ENCODE peak calls at places on chromosomes 7 and 10, in seven cellular contexts. T, B, G, W, S, U and A are unnamed samples.

GRCh38 chr7:25803117-25803887 is 348.7 kb upstream of the NFE2L3 start:
- DNase-seq in W (no peak), U (no peak), S (no peak), B (no peak), T (no peak), G (no peak), A (no peak)

GRCh38 chr7:121480058-121480457 is 84.0 kb upstream of the FAM3C start:
- DNase-seq in G (no peak), S (no peak), T (peak; percentile 33), W (no peak), U (peak; percentile 98), B (no peak), A (no peak)

GRCh38 chr7:17646181-17646956 is 293.9 kb downstream of the SNX13 start:
- DNase-seq in S (peak; percentile 75), B (peak; percentile 26), U (peak; percentile 75), T (peak; percentile 45), G (peak; percentile 38), W (peak; percentile 59), A (no peak)

GRCh38 chr7:1924185-1924817 is 254.2 kb downstream of the ELFN1 start:
- DNase-seq in G (no peak), W (no peak), U (no peak), B (no peak), T (no peak), S (peak; percentile 65), A (no peak)

GRCh38 chr10:91190388-91190870 is 30.0 kb upstream of the PCGF5 start:
- DNase-seq in G (no peak), T (peak; percentile 28), S (peak; percentile 81), B (no peak), U (no peak), W (no peak), A (no peak)

GRCh38 chr10:31083765-31084184 is 52.1 kb upstream of the ZNF438 start:
- DNase-seq in W (peak; percentile 75), T (peak; percentile 76), U (peak; percentile 74), B (peak; percentile 37), S (peak; percentile 76), G (peak; percentile 59), A (no peak)

GRCh38 chr7:22996470-22996869 is 17.5 kb downstream of the HYCC1 start:
- DNase-seq in T (no peak), B (no peak), G (no peak), U (no peak), W (no peak), S (peak; percentile 52), A (no peak)

GRCh38 chr10:107576746-107577145 is 412.2 kb upstream of the SORCS1 start:
- DNase-seq in G (no peak), S (no peak), U (no peak), T (peak; percentile 4), B (peak; percentile 5), W (no peak), A (no peak)

GRCh38 chr7:129610709-129611245 is 743 bp upstream of the NRF1 start:
- DNase-seq in S (no peak), B (no peak), G (no peak), W (peak; percentile 24), U (no peak), T (no peak), A (no peak)

GRCh38 chr7:158824028-158824427 is 5.3 kb downstream of the ESYT2 start:
- DNase-seq in T (no peak), G (no peak), B (no peak), W (no peak), U (no peak), S (peak; percentile 38), A (peak; percentile 54)

GRCh38 chr7:90655566-90655965 is 59.4 kb downstream of the CDK14 start:
- DNase-seq in G (no peak), B (peak; percentile 9), W (no peak), U (peak; percentile 42), T (peak; percentile 90), S (peak; percentile 88), A (no peak)

GRCh38 chr10:119396709-119397071 is 145.8 kb downstream of the RGS10 start:
- DNase-seq in U (no peak), B (no peak), W (no peak), S (no peak), G (no peak), T (no peak), A (no peak)

GRCh38 chr7:121562274-121562673 is 166.2 kb upstream of the FAM3C start:
- DNase-seq in B (no peak), G (no peak), T (peak; percentile 76), W (peak; percentile 92), S (peak; percentile 51), U (no peak), A (no peak)

GRCh38 chr10:132884691-132885271 is 57.6 kb downstream of the CFAP46 start:
- DNase-seq in S (no peak), T (no peak), B (no peak), W (no peak), G (no peak), U (no peak), A (no peak)

GRCh38 chr7:155815332-155816191 is 3.3 kb upstream of the SHH start:
- DNase-seq in G (peak; percentile 58), W (peak; percentile 80), S (peak; percentile 61), T (peak; percentile 45), U (peak; percentile 78), B (peak; percentile 75), A (no peak)

GRCh38 chr7:36625247-36625646 is 99.0 kb downstream of the AOAH start:
- DNase-seq in B (no peak), U (no peak), W (no peak), G (peak; percentile 33), S (no peak), T (no peak), A (no peak)

GRCh38 chr7:2757361-2757903 is 69.4 kb downstream of the AMZ1 start:
- DNase-seq in W (peak; percentile 76), G (no peak), T (peak; percentile 69), U (no peak), B (peak; percentile 47), S (no peak), A (no peak)

GRCh38 chr7:155580367-155580766 is 34.0 kb upstream of the CNPY1 start:
- DNase-seq in S (no peak), T (no peak), G (no peak), B (no peak), W (no peak), U (no peak), A (no peak)

GRCh38 chr7:117034851-117035462 is 81.7 kb downstream of the ST7 start:
- DNase-seq in S (peak; percentile 45), W (no peak), G (no peak), T (no peak), B (no peak), U (no peak), A (no peak)

GRCh38 chr10:124150189-124150806 is 56.9 kb upstream of the CHST15 start:
- DNase-seq in B (no peak), G (no peak), U (no peak), S (no peak), T (no peak), W (no peak), A (no peak)

GRCh38 chr10:49803988-49804387 is 41.9 kb upstream of the OGDHL start:
- DNase-seq in B (no peak), U (no peak), W (no peak), S (peak; percentile 3), T (peak; percentile 16), G (no peak), A (no peak)

GRCh38 chr7:108016841-108017775 is 14.1 kb upstream of the LAMB1 start:
- DNase-seq in U (peak; percentile 81), S (peak; percentile 74), B (peak; percentile 55), T (peak; percentile 50), G (no peak), W (peak; percentile 75), A (no peak)

GRCh38 chr10:132554053-132554990 is 16.7 kb downstream of the INPP5A start:
- DNase-seq in U (no peak), B (no peak), G (no peak), S (no peak), W (no peak), T (no peak), A (no peak)

GRCh38 chr7:20220824-20221547 is 3.8 kb upstream of the MACC1 start:
- DNase-seq in T (peak; percentile 85), U (peak; percentile 47), W (no peak), B (no peak), G (peak; percentile 56), S (peak; percentile 90), A (no peak)

GRCh38 chr7:156156734-156157408 is 344.6 kb upstream of the SHH start:
- DNase-seq in W (peak; percentile 57), G (peak; percentile 41), U (peak; percentile 75), B (peak; percentile 23), S (no peak), T (no peak), A (no peak)

GRCh38 chr7:122942059-122942458 is 53.4 kb downstream of the TAS2R16 start:
- DNase-seq in S (no peak), T (no peak), W (no peak), U (no peak), B (no peak), G (no peak), A (no peak)

GRCh38 chr7:101602484-101603241 is 26.4 kb downstream of the MYL10 start:
- DNase-seq in S (peak; percentile 75), U (peak; percentile 89), B (peak; percentile 63), T (peak; percentile 76), G (peak; percentile 85), W (peak; percentile 86), A (peak; percentile 51)

GRCh38 chr7:44096326-44096881 is 7.7 kb upstream of the AEBP1 start:
- DNase-seq in W (no peak), U (no peak), G (no peak), S (no peak), T (no peak), B (no peak), A (no peak)

GRCh38 chr10:1651280-1651975 is 85.9 kb downstream of the ADARB2 start:
- DNase-seq in T (no peak), W (no peak), G (no peak), S (no peak), U (no peak), B (no peak), A (no peak)

GRCh38 chr7:157292770-157293412 is 43.9 kb upstream of the DNAJB6 start:
- DNase-seq in U (no peak), W (no peak), B (peak; percentile 57), G (peak; percentile 77), S (no peak), T (no peak), A (no peak)

GRCh38 chr7:106282852-106283251 is 1.9 kb downstream of the NAMPT start:
- DNase-seq in B (no peak), S (no peak), U (no peak), T (no peak), G (no peak), W (no peak), A (no peak)

GRCh38 chr7:103640031-103640779 is 194.2 kb upstream of the SLC26A5 start:
- DNase-seq in S (peak; percentile 73), G (no peak), W (peak; percentile 72), B (peak; percentile 47), U (no peak), T (peak; percentile 87), A (no peak)